ENCODE peak calls at places on chromosomes 4 and X, in six cellular contexts. One of them, this sample, is unnamed. For H3K4me1, the result is how much of the 10 kb centered on the place peaks cover.

GRCh38 chr4:122313001-122313400 is 65.8 kb upstream of the ADAD1 start:
- DNase-seq in left lung: no peak
- DNase-seq in CD8-positive, alpha-beta memory T cell: no peak
- DNase-seq in small intestine: no peak
- DNase-seq in adrenal gland: no peak
- DNase-seq in SJSA1: no peak
- DNase-seq in this sample: no peak

GRCh38 chr4:142278663-142279062 is 567.4 kb downstream of the INPP4B start:
- DNase-seq in adrenal gland: no peak
- DNase-seq in left lung: no peak
- DNase-seq in SJSA1: no peak
- DNase-seq in CD8-positive, alpha-beta memory T cell: no peak
- DNase-seq in small intestine: no peak
- DNase-seq in this sample: no peak

GRCh38 chrX:133670394-133670793 is 255.1 kb upstream of the GPC4 start:
- DNase-seq in adrenal gland: peak
- DNase-seq in CD8-positive, alpha-beta memory T cell: no peak
- DNase-seq in small intestine: peak
- DNase-seq in left lung: no peak
- DNase-seq in SJSA1: peak
- DNase-seq in this sample: peak

GRCh38 chr4:7547368-7548040 is 112.8 kb upstream of the PSAPL1 start:
- DNase-seq in left lung: no peak
- DNase-seq in adrenal gland: no peak
- DNase-seq in CD8-positive, alpha-beta memory T cell: peak
- DNase-seq in SJSA1: no peak
- DNase-seq in small intestine: no peak
- DNase-seq in this sample: no peak

GRCh38 chr4:136939781-136940180 is 592.5 kb downstream of the PCDH18 start:
- DNase-seq in SJSA1: no peak
- DNase-seq in left lung: no peak
- DNase-seq in small intestine: no peak
- DNase-seq in CD8-positive, alpha-beta memory T cell: no peak
- DNase-seq in adrenal gland: no peak
- DNase-seq in this sample: no peak

GRCh38 chr4:7687006-7687405 is 252.3 kb upstream of the PSAPL1 start:
- DNase-seq in CD8-positive, alpha-beta memory T cell: peak
- DNase-seq in left lung: no peak
- DNase-seq in SJSA1: no peak
- DNase-seq in small intestine: no peak
- DNase-seq in adrenal gland: no peak
- DNase-seq in this sample: no peak

GRCh38 chr4:99965674-99966350 is 15.7 kb upstream of the H2AZ1 start:
- DNase-seq in CD8-positive, alpha-beta memory T cell: no peak
- DNase-seq in small intestine: peak
- DNase-seq in SJSA1: no peak
- DNase-seq in adrenal gland: no peak
- DNase-seq in left lung: no peak
- DNase-seq in this sample: no peak

GRCh38 chrX:49838374-49838773 is 9.3 kb downstream of the PAGE4 start:
- DNase-seq in small intestine: peak
- DNase-seq in CD8-positive, alpha-beta memory T cell: no peak
- DNase-seq in adrenal gland: peak
- DNase-seq in SJSA1: peak
- DNase-seq in left lung: no peak
- DNase-seq in this sample: peak

GRCh38 chr4:13633671-13634070 is 6.1 kb upstream of the BOD1L1 start:
- DNase-seq in SJSA1: no peak
- DNase-seq in CD8-positive, alpha-beta memory T cell: no peak
- DNase-seq in small intestine: no peak
- DNase-seq in adrenal gland: no peak
- DNase-seq in left lung: no peak
- DNase-seq in this sample: no peak

GRCh38 chrX:32744906-32745305 is 466.4 kb downstream of the DMD start:
- DNase-seq in adrenal gland: no peak
- DNase-seq in small intestine: no peak
- DNase-seq in left lung: no peak
- DNase-seq in CD8-positive, alpha-beta memory T cell: no peak
- DNase-seq in SJSA1: no peak
- DNase-seq in this sample: no peak

GRCh38 chr4:114481856-114482255 is 116.8 kb upstream of the UGT8 start:
- DNase-seq in left lung: no peak
- DNase-seq in SJSA1: no peak
- DNase-seq in adrenal gland: no peak
- DNase-seq in small intestine: no peak
- DNase-seq in CD8-positive, alpha-beta memory T cell: no peak
- DNase-seq in this sample: no peak

GRCh38 chr4:159498371-159499115 is 395.7 kb downstream of the RAPGEF2 start:
- DNase-seq in left lung: no peak
- DNase-seq in CD8-positive, alpha-beta memory T cell: no peak
- DNase-seq in SJSA1: no peak
- DNase-seq in small intestine: no peak
- DNase-seq in adrenal gland: no peak
- DNase-seq in this sample: no peak

GRCh38 chrX:19372170-19373033 is 28.7 kb downstream of the PDHA1 start:
- DNase-seq in adrenal gland: peak
- DNase-seq in small intestine: peak
- DNase-seq in CD8-positive, alpha-beta memory T cell: peak
- DNase-seq in SJSA1: peak
- DNase-seq in left lung: peak
- DNase-seq in this sample: peak

GRCh38 chrX:40543661-40544328 is 37.0 kb upstream of the ATP6AP2 start:
- DNase-seq in left lung: no peak
- DNase-seq in adrenal gland: no peak
- DNase-seq in small intestine: peak
- DNase-seq in CD8-positive, alpha-beta memory T cell: no peak
- DNase-seq in SJSA1: peak
- DNase-seq in this sample: no peak

GRCh38 chrX:112818114-112819012 is 22.3 kb downstream of the AMOT start:
- DNase-seq in SJSA1: no peak
- DNase-seq in left lung: no peak
- DNase-seq in small intestine: peak
- DNase-seq in adrenal gland: no peak
- DNase-seq in CD8-positive, alpha-beta memory T cell: no peak
- DNase-seq in this sample: no peak

GRCh38 chr4:118910221-118910620 is 21.6 kb downstream of the SYNPO2 start:
- DNase-seq in SJSA1: no peak
- DNase-seq in small intestine: no peak
- DNase-seq in adrenal gland: no peak
- DNase-seq in CD8-positive, alpha-beta memory T cell: no peak
- DNase-seq in left lung: no peak
- DNase-seq in this sample: no peak

GRCh38 chr4:25865586-25865985 is 2.8 kb upstream of the SEL1L3 start:
- DNase-seq in small intestine: peak
- DNase-seq in SJSA1: no peak
- DNase-seq in adrenal gland: no peak
- DNase-seq in left lung: peak
- DNase-seq in CD8-positive, alpha-beta memory T cell: no peak
- DNase-seq in this sample: peak

GRCh38 chrX:70089575-70090297 is 27.5 kb downstream of the OTUD6A start:
- DNase-seq in CD8-positive, alpha-beta memory T cell: no peak
- DNase-seq in SJSA1: no peak
- DNase-seq in left lung: no peak
- DNase-seq in adrenal gland: no peak
- DNase-seq in small intestine: no peak
- DNase-seq in this sample: no peak

GRCh38 chrX:10902001-10902400 is 209.1 kb upstream of the HCCS start:
- DNase-seq in left lung: no peak
- DNase-seq in SJSA1: peak
- DNase-seq in adrenal gland: no peak
- DNase-seq in small intestine: no peak
- DNase-seq in CD8-positive, alpha-beta memory T cell: no peak
- DNase-seq in this sample: no peak

GRCh38 chr4:182465114-182465513 is 221.9 kb downstream of the TENM3 start:
- DNase-seq in adrenal gland: no peak
- DNase-seq in SJSA1: no peak
- DNase-seq in CD8-positive, alpha-beta memory T cell: no peak
- DNase-seq in small intestine: no peak
- DNase-seq in left lung: no peak
- DNase-seq in this sample: no peak

GRCh38 chr4:182042945-182043344 is 200.3 kb upstream of the TENM3 start:
- DNase-seq in small intestine: no peak
- DNase-seq in left lung: no peak
- DNase-seq in adrenal gland: no peak
- DNase-seq in CD8-positive, alpha-beta memory T cell: no peak
- DNase-seq in SJSA1: no peak
- DNase-seq in this sample: no peak

GRCh38 chrX:33198561-33199279 is 12.6 kb downstream of the DMD start:
- DNase-seq in SJSA1: no peak
- DNase-seq in CD8-positive, alpha-beta memory T cell: no peak
- DNase-seq in small intestine: no peak
- DNase-seq in adrenal gland: no peak
- DNase-seq in left lung: no peak
- DNase-seq in this sample: no peak

GRCh38 chr4:173211838-173212237 is 43.2 kb downstream of the GALNT7 start:
- DNase-seq in CD8-positive, alpha-beta memory T cell: no peak
- DNase-seq in SJSA1: peak
- DNase-seq in left lung: no peak
- DNase-seq in small intestine: peak
- DNase-seq in adrenal gland: no peak
- DNase-seq in this sample: no peak

GRCh38 chrX:48802813-48803261 is 970 bp downstream of the HDAC6 start:
- DNase-seq in CD8-positive, alpha-beta memory T cell: no peak
- DNase-seq in left lung: no peak
- DNase-seq in adrenal gland: no peak
- DNase-seq in small intestine: no peak
- DNase-seq in SJSA1: no peak
- DNase-seq in this sample: no peak

GRCh38 chrX:117610049-117610448 is 506.6 kb downstream of the KLHL13 start:
- DNase-seq in adrenal gland: no peak
- DNase-seq in CD8-positive, alpha-beta memory T cell: no peak
- DNase-seq in SJSA1: no peak
- DNase-seq in left lung: no peak
- DNase-seq in small intestine: no peak
- DNase-seq in this sample: no peak

GRCh38 chr4:40395166-40395900 is 60.2 kb downstream of the CHRNA9 start:
- DNase-seq in CD8-positive, alpha-beta memory T cell: no peak
- DNase-seq in small intestine: no peak
- DNase-seq in SJSA1: no peak
- DNase-seq in adrenal gland: no peak
- DNase-seq in left lung: no peak
- DNase-seq in this sample: no peak

GRCh38 chr4:168715889-168716288 is 219.0 kb downstream of the PALLD start:
- DNase-seq in CD8-positive, alpha-beta memory T cell: no peak
- DNase-seq in SJSA1: no peak
- DNase-seq in adrenal gland: no peak
- DNase-seq in left lung: no peak
- DNase-seq in small intestine: no peak
- DNase-seq in this sample: no peak
- H3K4me1 ChIP-seq in CD8-positive, alpha-beta memory T cell: under half
- H3K4me1 ChIP-seq in SJSA1: under half
- H3K4me1 ChIP-seq in adrenal gland: under half
- H3K4me1 ChIP-seq in left lung: under half
- H3K4me1 ChIP-seq in small intestine: under half
- H3K4me1 ChIP-seq in this sample: under half

GRCh38 chrX:150361777-150362351 is 1.3 kb upstream of the MAMLD1 start:
- DNase-seq in left lung: no peak
- DNase-seq in adrenal gland: no peak
- DNase-seq in small intestine: no peak
- DNase-seq in CD8-positive, alpha-beta memory T cell: peak
- DNase-seq in SJSA1: peak
- DNase-seq in this sample: no peak
- H3K27ac ChIP-seq in left lung: no peak
- H3K27ac ChIP-seq in adrenal gland: no peak
- H3K27ac ChIP-seq in small intestine: no peak
- H3K27ac ChIP-seq in CD8-positive, alpha-beta memory T cell: no peak
- H3K27ac ChIP-seq in SJSA1: peak
- H3K27ac ChIP-seq in this sample: no peak

DNA sequence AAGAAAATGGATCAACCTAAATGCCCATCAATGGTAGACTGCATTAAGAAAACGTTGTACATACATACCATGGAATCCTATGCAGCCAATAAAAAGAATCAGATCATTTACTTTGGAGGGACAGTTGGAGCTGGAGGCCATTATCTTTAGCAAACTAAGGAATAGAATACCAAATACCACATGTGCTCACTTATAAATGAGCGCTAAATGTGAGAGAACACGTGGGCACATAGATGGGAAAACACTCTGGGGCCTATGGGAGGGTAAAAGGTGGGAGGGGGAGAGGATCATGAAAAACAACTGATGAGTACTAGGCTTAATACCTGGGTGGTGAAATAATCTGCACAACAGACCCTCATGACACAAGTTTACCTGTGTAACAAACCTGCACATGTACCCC is 1729.9 kb upstream of the PCDH10 start:
- DNase-seq in left lung: no peak
- DNase-seq in CD8-positive, alpha-beta memory T cell: no peak
- DNase-seq in small intestine: no peak
- DNase-seq in adrenal gland: no peak
- DNase-seq in SJSA1: no peak
- DNase-seq in this sample: no peak
- H3K4me3 ChIP-seq in left lung: no peak
- H3K4me3 ChIP-seq in CD8-positive, alpha-beta memory T cell: no peak
- H3K4me3 ChIP-seq in small intestine: no peak
- H3K4me3 ChIP-seq in adrenal gland: no peak
- H3K4me3 ChIP-seq in SJSA1: no peak
- H3K4me3 ChIP-seq in this sample: no peak

GRCh38 chrX:85365370-85365995 is 14.0 kb downstream of the POF1B start:
- DNase-seq in adrenal gland: no peak
- DNase-seq in CD8-positive, alpha-beta memory T cell: no peak
- DNase-seq in SJSA1: no peak
- DNase-seq in left lung: no peak
- DNase-seq in small intestine: peak
- DNase-seq in this sample: no peak
- H3K4me1 ChIP-seq in adrenal gland: under half
- H3K4me1 ChIP-seq in CD8-positive, alpha-beta memory T cell: under half
- H3K4me1 ChIP-seq in SJSA1: under half
- H3K4me1 ChIP-seq in left lung: under half
- H3K4me1 ChIP-seq in small intestine: under half
- H3K4me1 ChIP-seq in this sample: under half

DNA sequence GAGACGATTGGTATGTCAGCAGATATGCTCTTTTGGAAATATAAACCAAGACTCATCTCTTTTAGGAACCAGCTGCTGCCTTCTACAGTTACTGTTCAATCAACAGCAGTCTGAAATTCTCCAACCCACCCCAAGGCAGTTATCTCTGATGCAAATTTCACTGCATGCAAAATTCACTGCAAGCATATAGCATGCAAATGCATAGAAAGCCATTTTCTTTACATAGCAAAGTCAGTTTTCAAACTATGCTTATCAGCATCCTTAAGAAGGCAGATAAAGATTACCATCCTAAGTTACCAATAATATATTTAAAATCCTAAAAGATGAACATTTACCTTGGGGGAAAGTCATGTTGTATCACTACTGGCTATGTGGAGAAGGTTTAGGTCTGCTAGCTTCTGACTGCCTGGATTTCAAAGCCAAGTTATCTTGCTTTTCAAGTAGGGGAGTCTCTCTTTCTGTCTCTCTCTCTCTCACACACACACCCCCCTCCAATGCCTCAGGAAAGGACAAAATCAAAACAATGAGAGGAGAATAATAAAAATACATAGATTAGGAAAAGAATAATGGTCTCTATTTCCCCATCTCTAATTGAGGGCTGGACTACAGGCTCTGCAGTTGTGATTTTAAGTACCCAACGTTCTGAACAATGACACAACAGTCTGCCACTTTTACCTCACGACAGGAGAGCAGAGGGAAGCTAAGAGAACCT is 1.5 kb downstream of the NMU start:
- DNase-seq in left lung: no peak
- DNase-seq in small intestine: no peak
- DNase-seq in SJSA1: no peak
- DNase-seq in adrenal gland: no peak
- DNase-seq in CD8-positive, alpha-beta memory T cell: no peak
- DNase-seq in this sample: no peak
- H3K27ac ChIP-seq in left lung: no peak
- H3K27ac ChIP-seq in small intestine: no peak
- H3K27ac ChIP-seq in SJSA1: no peak
- H3K27ac ChIP-seq in adrenal gland: no peak
- H3K27ac ChIP-seq in CD8-positive, alpha-beta memory T cell: peak
- H3K27ac ChIP-seq in this sample: no peak

This sample was measured in colonic mucosa.